ENCODE peak calls at places on chromosomes 16 and 17, in eight cellular contexts. E is vagina, J is PC-3, F is psoas muscle, U is prostate gland, D is brain microvascular endothelial cell, I is heart left ventricle, P is OCI-LY7. W is an unnamed sample.

GRCh38 chr17:60590075-60590474 is 9.9 kb upstream of the PPM1D start:
- DNase-seq in E (no peak), J (no peak), F (no peak), U (no peak), D (no peak), I (no peak), P (no peak), W (no peak)

GRCh38 chr16:30122621-30123160 is 329 bp downstream of the MAPK3 start:
- DNase-seq in E (no peak), J (no peak), F (no peak), U (no peak), D (no peak), I (peak; percentile 47), P (peak; percentile 16), W (no peak)

GRCh38 chr17:27323538-27324212 is 29.8 kb downstream of the WSB1 start:
- DNase-seq in E (no peak), J (peak; percentile 66), F (peak; percentile 85), U (peak; percentile 41), D (peak; percentile 17), I (peak; percentile 87), P (no peak), W (no peak)

GRCh38 chr16:25014500-25015147 is 545 bp downstream of the ARHGAP17 start:
- DNase-seq in E (no peak), J (peak; percentile 39), F (peak; percentile 71), U (peak; percentile 33), D (no peak), I (peak; percentile 61), P (peak; percentile 42), W (peak; percentile 35)

GRCh38 chr16:70700101-70701020 is 14.5 kb upstream of the MTSS2 start:
- DNase-seq in E (no peak), J (no peak), F (peak; percentile 93), U (peak; percentile 67), D (no peak), I (peak; percentile 82), P (no peak), W (peak; percentile 63)

GRCh38 chr16:84382396-84382795 is 14.1 kb downstream of the ATP2C2 start:
- DNase-seq in E (no peak), J (no peak), F (no peak), U (no peak), D (no peak), I (no peak), P (no peak), W (no peak)

GRCh38 chr17:81960130-81960958 is 643 bp downstream of the NOTUM start:
- DNase-seq in E (no peak), J (no peak), F (no peak), U (no peak), D (no peak), I (no peak), P (no peak), W (no peak)

GRCh38 chr17:50036455-50037320 is 19.2 kb upstream of the ITGA3 start:
- DNase-seq in E (no peak), J (no peak), F (no peak), U (no peak), D (no peak), I (no peak), P (no peak), W (no peak)

GRCh38 chr16:23499801-23500200 is 10.5 kb downstream of the GGA2 start:
- DNase-seq in E (no peak), J (no peak), F (no peak), U (no peak), D (no peak), I (no peak), P (peak; percentile 35), W (peak; percentile 14)

GRCh38 chr16:82439678-82440293 is 187.0 kb upstream of the CDH13 start:
- DNase-seq in E (no peak), J (peak; percentile 12), F (no peak), U (no peak), D (peak; percentile 20), I (no peak), P (peak; percentile 11), W (no peak)

GRCh38 chr17:68738044-68738443 is 136.9 kb upstream of the FAM20A start:
- DNase-seq in E (no peak), J (no peak), F (no peak), U (no peak), D (no peak), I (no peak), P (no peak), W (no peak)

GRCh38 chr16:49048557-49048956 is 233.1 kb downstream of the CBLN1 start:
- DNase-seq in E (peak; percentile 49), J (peak; percentile 64), F (no peak), U (no peak), D (no peak), I (no peak), P (no peak), W (no peak)

GRCh38 chr17:21007646-21008045 is 35.2 kb downstream of the USP22 start:
- DNase-seq in E (no peak), J (no peak), F (no peak), U (no peak), D (no peak), I (no peak), P (no peak), W (no peak)

GRCh38 chr17:80987941-80988461 is 3.6 kb upstream of the CHMP6 start:
- DNase-seq in E (no peak), J (no peak), F (peak; percentile 79), U (no peak), D (no peak), I (peak; percentile 41), P (no peak), W (no peak)

GRCh38 chr16:15581127-15581815 is 61.7 kb downstream of the MARF1 start:
- DNase-seq in E (no peak), J (no peak), F (no peak), U (no peak), D (no peak), I (no peak), P (no peak), W (no peak)

GRCh38 chr16:24670623-24671454 is 58.6 kb upstream of the TNRC6A start:
- DNase-seq in E (peak; percentile 94), J (peak; percentile 14), F (peak; percentile 68), U (no peak), D (peak; percentile 93), I (peak; percentile 85), P (peak; percentile 7), W (no peak)

GRCh38 chr16:85513180-85513579 is 99.9 kb upstream of the GSE1 start:
- DNase-seq in E (no peak), J (no peak), F (no peak), U (no peak), D (no peak), I (no peak), P (no peak), W (no peak)

GRCh38 chr17:21286771-21287702 is 2.5 kb downstream of the MAP2K3 start:
- DNase-seq in E (no peak), J (peak; percentile 78), F (no peak), U (no peak), D (no peak), I (no peak), P (peak; percentile 29), W (no peak)

GRCh38 chr16:69365901-69366300 is 14.3 kb upstream of the TMED6 start:
- DNase-seq in E (no peak), J (no peak), F (no peak), U (no peak), D (no peak), I (no peak), P (no peak), W (no peak)

GRCh38 chr16:84411768-84412167 is 43.4 kb downstream of the ATP2C2 start:
- DNase-seq in E (no peak), J (no peak), F (no peak), U (no peak), D (no peak), I (no peak), P (no peak), W (no peak)

GRCh38 chr17:57102122-57102521 is 17.1 kb downstream of the AKAP1 start:
- DNase-seq in E (no peak), J (no peak), F (no peak), U (no peak), D (no peak), I (no peak), P (peak; percentile 33), W (no peak)

GRCh38 chr17:57096472-57097198 is 11.6 kb downstream of the AKAP1 start:
- DNase-seq in E (no peak), J (no peak), F (no peak), U (no peak), D (no peak), I (no peak), P (no peak), W (no peak)

GRCh38 chr17:57097832-57098421 is 12.9 kb downstream of the AKAP1 start:
- DNase-seq in E (no peak), J (peak; percentile 73), F (peak; percentile 62), U (no peak), D (peak; percentile 63), I (peak; percentile 65), P (no peak), W (peak; percentile 6)

GRCh38 chr17:57104461-57105175 is 19.6 kb downstream of the AKAP1 start:
- DNase-seq in E (no peak), J (peak; percentile 75), F (no peak), U (no peak), D (no peak), I (no peak), P (no peak), W (no peak)

GRCh38 chr17:57099165-57099564 is 14.1 kb downstream of the AKAP1 start:
- DNase-seq in E (no peak), J (no peak), F (no peak), U (no peak), D (no peak), I (no peak), P (peak; percentile 58), W (no peak)
- H3K27ac ChIP-seq in E (peak overlapping the region; percentile 29), J (no peak overlapping the region), F (peak overlapping the region; percentile 91), U (no peak overlapping the region), D (no peak overlapping the region), I (peak overlapping the region; percentile 90), P (no peak overlapping the region), W (peak overlapping the region; percentile 58)

GRCh38 chr16:2663553-2664521 is 18.5 kb upstream of the KCTD5 start:
- DNase-seq in E (no peak), J (peak; percentile 81), F (no peak), U (peak; percentile 64), D (no peak), I (no peak), P (no peak), W (no peak)
- H3K27ac ChIP-seq in E (peak overlapping the region; percentile 76), J (peak overlapping the region; percentile 97), F (no peak overlapping the region), U (peak overlapping the region; percentile 78), D (no peak overlapping the region), I (no peak overlapping the region), P (no peak overlapping the region), W (no peak overlapping the region)

DNA sequence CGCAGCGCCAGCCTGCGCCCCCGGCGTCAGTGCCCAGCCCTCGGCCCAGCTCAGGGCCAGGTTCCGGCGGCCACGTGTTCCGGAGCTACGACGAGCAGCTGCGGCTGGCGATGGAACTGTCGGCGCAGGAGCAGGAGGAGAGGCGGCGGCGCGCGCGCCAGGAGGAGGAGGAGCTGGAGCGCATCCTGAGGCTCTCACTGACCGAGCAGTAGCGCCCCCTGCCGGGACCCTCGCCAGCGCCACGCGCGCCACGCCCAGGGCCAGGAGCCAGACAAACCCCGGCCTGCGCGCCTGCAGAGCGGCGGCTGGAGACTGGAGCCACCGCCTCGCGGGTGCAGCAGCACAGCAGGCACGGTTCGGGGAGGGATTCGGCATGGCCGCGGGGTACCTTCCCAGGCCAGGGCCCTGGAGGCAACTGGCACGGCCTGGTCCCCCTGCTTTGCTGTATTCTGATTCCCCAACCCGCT is 9.3 kb downstream of the CORO6 start:
- DNase-seq in E (peak; percentile 88), J (no peak), F (peak; percentile 98), U (peak; percentile 86), D (peak; percentile 91), I (peak; percentile 96), P (peak; percentile 74), W (peak; percentile 76)
- H3K27ac ChIP-seq in E (peak overlapping the region; percentile 47), J (no peak overlapping the region), F (peak overlapping the region; percentile 69), U (no peak overlapping the region), D (no peak overlapping the region), I (peak overlapping the region; percentile 12), P (no peak overlapping the region), W (peak overlapping the region; percentile 89)

GRCh38 chr17:17515921-17516295 is 19.7 kb upstream of the RASD1 start:
- DNase-seq in E (no peak), J (peak; percentile 57), F (peak; percentile 50), U (no peak), D (peak; percentile 4), I (no peak), P (no peak), W (no peak)
- H3K27ac ChIP-seq in E (no peak overlapping the region), J (no peak overlapping the region), F (peak overlapping the region; percentile 17), U (no peak overlapping the region), D (no peak overlapping the region), I (no peak overlapping the region), P (no peak overlapping the region), W (no peak overlapping the region)

W was measured in caudate nucleus.